ENCODE peak calls at places on chromosomes 11 and 22, in six cellular contexts. One of them, this sample, is unnamed.

GRCh38 chr11:107882095-107882820 is 23.7 kb upstream of the SLC35F2 start:
- ATAC-seq in HCT116: no peak
- ATAC-seq in left lung: no peak
- ATAC-seq in CD8-positive, alpha-beta T cell: no peak
- ATAC-seq in Panc1: no peak
- ATAC-seq in body of pancreas: no peak
- ATAC-seq in this sample: no peak

GRCh38 chr11:69934861-69935494 is 115.8 kb upstream of the FGF3 start:
- ATAC-seq in HCT116: peak; percentile 84
- ATAC-seq in left lung: no peak
- ATAC-seq in CD8-positive, alpha-beta T cell: no peak
- ATAC-seq in Panc1: no peak
- ATAC-seq in body of pancreas: no peak
- ATAC-seq in this sample: no peak

GRCh38 chr11:103266167-103266831 is 157.1 kb downstream of the DYNC2H1 start:
- ATAC-seq in HCT116: no peak
- ATAC-seq in left lung: no peak
- ATAC-seq in CD8-positive, alpha-beta T cell: no peak
- ATAC-seq in Panc1: no peak
- ATAC-seq in body of pancreas: no peak
- ATAC-seq in this sample: peak; percentile 7

GRCh38 chr22:27632451-27633295 is 168.9 kb downstream of the MN1 start:
- ATAC-seq in HCT116: no peak
- ATAC-seq in left lung: no peak
- ATAC-seq in CD8-positive, alpha-beta T cell: no peak
- ATAC-seq in Panc1: no peak
- ATAC-seq in body of pancreas: peak; percentile 74
- ATAC-seq in this sample: no peak

GRCh38 chr22:33864723-33865130 is 55.5 kb downstream of the LARGE1 start:
- ATAC-seq in HCT116: no peak
- ATAC-seq in left lung: peak; percentile 8
- ATAC-seq in CD8-positive, alpha-beta T cell: no peak
- ATAC-seq in Panc1: no peak
- ATAC-seq in body of pancreas: no peak
- ATAC-seq in this sample: no peak

GRCh38 chr11:7531011-7531410 is 17.2 kb downstream of the PPFIBP2 start:
- ATAC-seq in HCT116: no peak
- ATAC-seq in left lung: no peak
- ATAC-seq in CD8-positive, alpha-beta T cell: no peak
- ATAC-seq in Panc1: no peak
- ATAC-seq in body of pancreas: no peak
- ATAC-seq in this sample: no peak

GRCh38 chr11:38448284-38448683 is 1850.2 kb upstream of the RAG2 start:
- ATAC-seq in HCT116: no peak
- ATAC-seq in left lung: no peak
- ATAC-seq in CD8-positive, alpha-beta T cell: no peak
- ATAC-seq in Panc1: no peak
- ATAC-seq in body of pancreas: no peak
- ATAC-seq in this sample: no peak

GRCh38 chr22:30235687-30236170 is 10.8 kb downstream of the LIF start:
- ATAC-seq in HCT116: peak; percentile 73
- ATAC-seq in left lung: peak; percentile 79
- ATAC-seq in CD8-positive, alpha-beta T cell: no peak
- ATAC-seq in Panc1: peak; percentile 59
- ATAC-seq in body of pancreas: peak; percentile 75
- ATAC-seq in this sample: no peak

GRCh38 chr22:22546490-22546889 is 12.6 kb downstream of the PRAME start:
- ATAC-seq in HCT116: no peak
- ATAC-seq in left lung: no peak
- ATAC-seq in CD8-positive, alpha-beta T cell: no peak
- ATAC-seq in Panc1: no peak
- ATAC-seq in body of pancreas: no peak
- ATAC-seq in this sample: no peak

GRCh38 chr11:79626135-79626748 is 185.4 kb upstream of the TENM4 start:
- ATAC-seq in HCT116: no peak
- ATAC-seq in left lung: peak; percentile 59
- ATAC-seq in CD8-positive, alpha-beta T cell: no peak
- ATAC-seq in Panc1: no peak
- ATAC-seq in body of pancreas: no peak
- ATAC-seq in this sample: no peak

GRCh38 chr22:27892811-27893210 is 26.2 kb downstream of the PITPNB start:
- ATAC-seq in HCT116: no peak
- ATAC-seq in left lung: no peak
- ATAC-seq in CD8-positive, alpha-beta T cell: no peak
- ATAC-seq in Panc1: no peak
- ATAC-seq in body of pancreas: no peak
- ATAC-seq in this sample: peak; percentile 48

GRCh38 chr22:22578702-22579424 is 19.8 kb upstream of the PRAME start:
- ATAC-seq in HCT116: no peak
- ATAC-seq in left lung: no peak
- ATAC-seq in CD8-positive, alpha-beta T cell: no peak
- ATAC-seq in Panc1: no peak
- ATAC-seq in body of pancreas: no peak
- ATAC-seq in this sample: no peak

DNA sequence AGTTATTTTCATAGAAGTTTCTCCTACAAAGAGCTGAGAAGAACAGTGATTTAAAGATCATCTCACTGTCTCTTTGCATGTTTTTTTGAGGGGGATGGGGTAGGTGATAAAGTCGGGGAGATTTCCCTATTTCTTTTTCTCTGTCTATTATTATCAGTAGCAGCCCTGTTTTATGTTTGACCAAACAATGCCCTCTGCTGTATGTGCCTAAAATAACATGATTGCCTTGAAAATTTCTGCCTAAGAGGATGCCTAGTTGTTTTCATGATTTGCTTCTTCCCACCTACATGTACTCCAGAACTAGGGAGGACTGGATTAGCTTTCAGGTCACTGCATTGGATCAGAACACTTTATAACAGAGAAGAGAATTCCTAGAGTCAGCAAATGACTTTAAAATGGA is 1330.2 kb downstream of the LRRC4C start:
- ATAC-seq in HCT116: no peak
- ATAC-seq in left lung: no peak
- ATAC-seq in CD8-positive, alpha-beta T cell: no peak
- ATAC-seq in Panc1: no peak
- ATAC-seq in body of pancreas: no peak
- ATAC-seq in this sample: no peak
- H3K4me1 ChIP-seq in HCT116: no peaks in the 10 kb centered on the region
- H3K4me1 ChIP-seq in left lung: no peaks in the 10 kb centered on the region
- H3K4me1 ChIP-seq in CD8-positive, alpha-beta T cell: no peaks in the 10 kb centered on the region
- H3K4me1 ChIP-seq in Panc1: no peaks in the 10 kb centered on the region
- H3K4me1 ChIP-seq in body of pancreas: no peaks in the 10 kb centered on the region
- H3K4me1 ChIP-seq in this sample: no peaks in the 10 kb centered on the region

DNA sequence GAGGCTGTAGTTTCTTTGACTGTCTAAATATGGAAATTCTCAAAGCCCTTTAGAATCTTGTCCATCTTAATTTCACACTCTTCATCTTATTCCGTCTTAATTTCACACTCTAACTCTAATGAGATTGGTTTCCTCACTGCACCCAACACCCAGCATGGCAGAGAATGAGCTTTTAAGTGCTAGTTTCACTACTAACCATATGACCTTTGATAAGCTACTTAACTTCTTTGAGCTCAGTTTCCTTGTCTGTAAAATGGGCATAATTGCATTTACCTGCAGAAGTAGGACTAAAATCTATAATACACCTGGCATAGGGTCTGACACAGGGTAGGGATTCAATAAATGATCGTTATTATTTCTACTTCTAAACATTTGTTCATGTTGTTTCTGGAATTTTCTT is 30.4 kb downstream of the TBCEL start:
- ATAC-seq in HCT116: no peak
- ATAC-seq in left lung: no peak
- ATAC-seq in CD8-positive, alpha-beta T cell: no peak
- ATAC-seq in Panc1: no peak
- ATAC-seq in body of pancreas: no peak
- ATAC-seq in this sample: no peak
- H3K36me3 ChIP-seq in HCT116: no peaks in the 10 kb centered on the region
- H3K36me3 ChIP-seq in left lung: peaks cover 33% of the 10 kb centered on the region
- H3K36me3 ChIP-seq in CD8-positive, alpha-beta T cell: no peaks in the 10 kb centered on the region
- H3K36me3 ChIP-seq in Panc1: peaks cover 15% of the 10 kb centered on the region
- H3K36me3 ChIP-seq in body of pancreas: no peaks in the 10 kb centered on the region
- H3K36me3 ChIP-seq in this sample: peaks cover 8% of the 10 kb centered on the region

GRCh38 chr11:72616655-72617054 is 57.6 kb downstream of the PDE2A start:
- ATAC-seq in HCT116: no peak
- ATAC-seq in left lung: no peak
- ATAC-seq in CD8-positive, alpha-beta T cell: no peak
- ATAC-seq in Panc1: no peak
- ATAC-seq in body of pancreas: no peak
- ATAC-seq in this sample: no peak
- H3K27ac ChIP-seq in HCT116: no peak overlapping the region
- H3K27ac ChIP-seq in left lung: no peak overlapping the region
- H3K27ac ChIP-seq in CD8-positive, alpha-beta T cell: no peak overlapping the region
- H3K27ac ChIP-seq in Panc1: no peak overlapping the region
- H3K27ac ChIP-seq in body of pancreas: no peak overlapping the region
- H3K27ac ChIP-seq in this sample: peak overlapping the region; percentile 82

GRCh38 chr22:35914665-35915476 is 113.8 kb downstream of the RBFOX2 start:
- ATAC-seq in HCT116: peak; percentile 98
- ATAC-seq in left lung: peak; percentile 96
- ATAC-seq in CD8-positive, alpha-beta T cell: no peak
- ATAC-seq in Panc1: peak; percentile 91
- ATAC-seq in body of pancreas: peak; percentile 98
- ATAC-seq in this sample: peak; percentile 93

GRCh38 chr22:35912668-35913067 is 116.0 kb downstream of the RBFOX2 start:
- ATAC-seq in HCT116: no peak
- ATAC-seq in left lung: no peak
- ATAC-seq in CD8-positive, alpha-beta T cell: no peak
- ATAC-seq in Panc1: no peak
- ATAC-seq in body of pancreas: no peak
- ATAC-seq in this sample: no peak

GRCh38 chr22:35913925-35914324 is 114.7 kb downstream of the RBFOX2 start:
- ATAC-seq in HCT116: no peak
- ATAC-seq in left lung: no peak
- ATAC-seq in CD8-positive, alpha-beta T cell: no peak
- ATAC-seq in Panc1: no peak
- ATAC-seq in body of pancreas: no peak
- ATAC-seq in this sample: no peak

GRCh38 chr22:35915477-35916013 is 113.1 kb downstream of the RBFOX2 start:
- ATAC-seq in HCT116: no peak
- ATAC-seq in left lung: peak; percentile 38
- ATAC-seq in CD8-positive, alpha-beta T cell: no peak
- ATAC-seq in Panc1: peak; percentile 70
- ATAC-seq in body of pancreas: peak; percentile 17
- ATAC-seq in this sample: no peak

DNA sequence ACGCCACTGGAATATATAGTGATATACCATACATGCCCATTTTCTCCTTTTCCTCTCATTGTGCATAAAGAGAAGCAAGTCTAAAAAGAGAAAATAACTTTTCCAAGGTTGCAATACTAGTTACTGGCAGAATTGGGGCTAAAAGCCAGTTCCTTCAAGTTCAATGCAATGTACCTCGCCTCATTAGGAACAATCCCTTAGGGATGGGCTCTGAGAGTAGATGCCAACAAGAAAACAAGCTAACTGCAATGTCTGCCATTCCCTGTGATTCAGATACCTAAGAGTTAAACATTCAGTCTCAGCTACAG is 114.3 kb downstream of the RBFOX2 start:
- ATAC-seq in HCT116: no peak
- ATAC-seq in left lung: no peak
- ATAC-seq in CD8-positive, alpha-beta T cell: no peak
- ATAC-seq in Panc1: no peak
- ATAC-seq in body of pancreas: no peak
- ATAC-seq in this sample: no peak
- H3K4me1 ChIP-seq in HCT116: peaks cover 12% of the 10 kb centered on the region
- H3K4me1 ChIP-seq in left lung: peaks cover 48% of the 10 kb centered on the region
- H3K4me1 ChIP-seq in CD8-positive, alpha-beta T cell: peaks cover 14% of the 10 kb centered on the region
- H3K4me1 ChIP-seq in Panc1: peaks cover 17% of the 10 kb centered on the region
- H3K4me1 ChIP-seq in body of pancreas: peaks cover 57% of the 10 kb centered on the region
- H3K4me1 ChIP-seq in this sample: peaks cover 43% of the 10 kb centered on the region